ENCODE peak calls at places on chromosome 1, in four cellular contexts. One of them, this sample, is unnamed.

GRCh38 chr1:166980818-166981217 is 5.5 kb upstream of the ILDR2 start:
- DNase-seq in uterus: no peak
- DNase-seq in GM12891: no peak
- DNase-seq in transverse colon: no peak
- DNase-seq in this sample: no peak

GRCh38 chr1:160429125-160429551 is 28.8 kb downstream of the VANGL2 start:
- DNase-seq in uterus: no peak
- DNase-seq in GM12891: no peak
- DNase-seq in transverse colon: peak
- DNase-seq in this sample: no peak

GRCh38 chr1:58440696-58441095 is 105.8 kb downstream of the OMA1 start:
- DNase-seq in uterus: no peak
- DNase-seq in GM12891: no peak
- DNase-seq in transverse colon: no peak
- DNase-seq in this sample: no peak

GRCh38 chr1:10680487-10680886 is 116.0 kb downstream of the CASZ1 start:
- DNase-seq in uterus: peak
- DNase-seq in GM12891: no peak
- DNase-seq in transverse colon: peak
- DNase-seq in this sample: no peak

GRCh38 chr1:229370601-229371021 is 27.8 kb upstream of the CCSAP start:
- DNase-seq in uterus: no peak
- DNase-seq in GM12891: no peak
- DNase-seq in transverse colon: no peak
- DNase-seq in this sample: no peak

GRCh38 chr1:204434116-204434755 is 22.6 kb upstream of the PPP1R15B start:
- DNase-seq in uterus: no peak
- DNase-seq in GM12891: no peak
- DNase-seq in transverse colon: no peak
- DNase-seq in this sample: peak

GRCh38 chr1:168220470-168220871 is 5.3 kb upstream of the SFT2D2 start:
- DNase-seq in uterus: no peak
- DNase-seq in GM12891: no peak
- DNase-seq in transverse colon: no peak
- DNase-seq in this sample: peak

GRCh38 chr1:12745992-12746323 is at the start of gene CFAP107:
- DNase-seq in uterus: no peak
- DNase-seq in GM12891: no peak
- DNase-seq in transverse colon: no peak
- DNase-seq in this sample: peak

GRCh38 chr1:161046574-161047167 is 894 bp upstream of the USF1 start:
- DNase-seq in uterus: no peak
- DNase-seq in GM12891: no peak
- DNase-seq in transverse colon: no peak
- DNase-seq in this sample: no peak

GRCh38 chr1:206608108-206608698 is 4.1 kb downstream of the EIF2D start:
- DNase-seq in uterus: no peak
- DNase-seq in GM12891: no peak
- DNase-seq in transverse colon: peak
- DNase-seq in this sample: peak

GRCh38 chr1:228141082-228141870 is 1.2 kb downstream of the GUK1 start:
- DNase-seq in uterus: peak
- DNase-seq in GM12891: peak
- DNase-seq in transverse colon: peak
- DNase-seq in this sample: no peak

GRCh38 chr1:227308367-227309336 is 9.6 kb downstream of the CDC42BPA start:
- DNase-seq in uterus: no peak
- DNase-seq in GM12891: no peak
- DNase-seq in transverse colon: no peak
- DNase-seq in this sample: no peak

GRCh38 chr1:233935277-233935868 is 30.9 kb downstream of the SLC35F3 start:
- DNase-seq in uterus: no peak
- DNase-seq in GM12891: no peak
- DNase-seq in transverse colon: no peak
- DNase-seq in this sample: no peak

GRCh38 chr1:55702064-55702463 is 486.9 kb upstream of the USP24 start:
- DNase-seq in uterus: no peak
- DNase-seq in GM12891: peak
- DNase-seq in transverse colon: no peak
- DNase-seq in this sample: peak

GRCh38 chr1:17248781-17249180 is at the start of gene PADI3:
- DNase-seq in uterus: no peak
- DNase-seq in GM12891: no peak
- DNase-seq in transverse colon: no peak
- DNase-seq in this sample: no peak

GRCh38 chr1:22689505-22689904 is 21.1 kb upstream of the EPHB2 start:
- DNase-seq in uterus: peak
- DNase-seq in GM12891: no peak
- DNase-seq in transverse colon: no peak
- DNase-seq in this sample: no peak

GRCh38 chr1:183580281-183580682 is 10.0 kb downstream of the NCF2 start:
- DNase-seq in uterus: peak
- DNase-seq in GM12891: peak
- DNase-seq in transverse colon: peak
- DNase-seq in this sample: peak

GRCh38 chr1:214791961-214792360 is 189.0 kb downstream of the CENPF start:
- DNase-seq in uterus: no peak
- DNase-seq in GM12891: no peak
- DNase-seq in transverse colon: no peak
- DNase-seq in this sample: no peak

GRCh38 chr1:89047734-89048133 is 17.3 kb downstream of the GBP1 start:
- DNase-seq in uterus: no peak
- DNase-seq in GM12891: no peak
- DNase-seq in transverse colon: no peak
- DNase-seq in this sample: no peak

DNA sequence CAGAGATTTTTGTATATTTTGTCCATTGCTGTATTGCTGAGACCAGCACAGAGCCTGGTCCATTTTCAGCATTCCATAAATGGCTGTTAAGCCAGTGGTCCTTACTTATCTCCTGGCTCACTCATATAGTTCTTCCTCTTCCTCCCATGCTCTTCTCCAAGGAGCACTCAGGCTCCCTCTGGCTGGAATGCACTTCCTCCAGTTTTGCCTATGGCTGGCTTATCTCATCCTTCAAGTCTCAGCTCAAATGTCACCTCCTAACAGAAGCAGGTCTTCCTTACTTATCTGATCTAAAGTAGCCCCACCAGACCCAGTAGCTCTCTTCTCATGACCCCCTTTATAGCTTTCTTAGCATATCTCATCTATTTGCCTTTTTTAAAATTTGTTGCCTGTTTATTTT is 146.9 kb downstream of the SLC30A10 start:
- DNase-seq in uterus: no peak
- DNase-seq in GM12891: no peak
- DNase-seq in transverse colon: no peak
- DNase-seq in this sample: no peak
- TF ChIP-seq POLR2A in uterus: no peak
- TF ChIP-seq POLR2A in GM12891: no peak
- TF ChIP-seq POLR2A in transverse colon: no peak
- TF ChIP-seq POLR2A in this sample: no peak

GRCh38 chr1:109454497-109455133 is 11.7 kb upstream of the SYPL2 start:
- DNase-seq in uterus: no peak
- DNase-seq in GM12891: no peak
- DNase-seq in transverse colon: no peak
- DNase-seq in this sample: no peak

DNA sequence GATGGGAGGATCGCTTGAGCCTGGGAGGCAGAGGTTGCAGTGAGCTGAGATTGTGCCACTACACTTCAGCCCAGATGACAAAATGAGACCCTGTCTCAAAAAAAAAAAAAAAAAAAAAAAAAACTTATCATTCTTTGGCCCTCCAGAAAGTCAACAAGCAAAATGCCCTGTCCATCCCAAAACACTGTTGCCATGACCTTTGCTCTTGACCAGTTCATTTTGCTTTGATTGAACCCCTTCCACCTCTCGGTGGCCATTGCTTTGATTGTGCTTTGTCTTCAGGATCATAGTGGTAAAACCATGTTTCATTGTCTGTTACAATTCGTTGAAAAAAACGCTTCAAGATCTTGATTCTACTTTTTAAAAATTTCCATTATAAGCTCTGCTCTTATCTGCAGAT is 8.5 kb upstream of the SYPL2 start:
- DNase-seq in uterus: no peak
- DNase-seq in GM12891: no peak
- DNase-seq in transverse colon: no peak
- DNase-seq in this sample: no peak
- TF ChIP-seq POLR2A in uterus: no peak
- TF ChIP-seq POLR2A in GM12891: no peak
- TF ChIP-seq POLR2A in transverse colon: no peak
- TF ChIP-seq POLR2A in this sample: no peak

GRCh38 chr1:119141020-119141424 is 569 bp upstream of the WARS2 start:
- DNase-seq in uterus: peak
- DNase-seq in GM12891: no peak
- DNase-seq in transverse colon: peak
- DNase-seq in this sample: peak

GRCh38 chr1:119139393-119139792 is 1.1 kb downstream of the WARS2 start:
- DNase-seq in uterus: no peak
- DNase-seq in GM12891: no peak
- DNase-seq in transverse colon: no peak
- DNase-seq in this sample: peak

GRCh38 chr1:119139857-119140176 is 636 bp downstream of the WARS2 start:
- DNase-seq in uterus: no peak
- DNase-seq in GM12891: no peak
- DNase-seq in transverse colon: no peak
- DNase-seq in this sample: no peak

GRCh38 chr1:119141660-119142059 is 1.2 kb upstream of the WARS2 start:
- DNase-seq in uterus: no peak
- DNase-seq in GM12891: no peak
- DNase-seq in transverse colon: no peak
- DNase-seq in this sample: no peak

DNA sequence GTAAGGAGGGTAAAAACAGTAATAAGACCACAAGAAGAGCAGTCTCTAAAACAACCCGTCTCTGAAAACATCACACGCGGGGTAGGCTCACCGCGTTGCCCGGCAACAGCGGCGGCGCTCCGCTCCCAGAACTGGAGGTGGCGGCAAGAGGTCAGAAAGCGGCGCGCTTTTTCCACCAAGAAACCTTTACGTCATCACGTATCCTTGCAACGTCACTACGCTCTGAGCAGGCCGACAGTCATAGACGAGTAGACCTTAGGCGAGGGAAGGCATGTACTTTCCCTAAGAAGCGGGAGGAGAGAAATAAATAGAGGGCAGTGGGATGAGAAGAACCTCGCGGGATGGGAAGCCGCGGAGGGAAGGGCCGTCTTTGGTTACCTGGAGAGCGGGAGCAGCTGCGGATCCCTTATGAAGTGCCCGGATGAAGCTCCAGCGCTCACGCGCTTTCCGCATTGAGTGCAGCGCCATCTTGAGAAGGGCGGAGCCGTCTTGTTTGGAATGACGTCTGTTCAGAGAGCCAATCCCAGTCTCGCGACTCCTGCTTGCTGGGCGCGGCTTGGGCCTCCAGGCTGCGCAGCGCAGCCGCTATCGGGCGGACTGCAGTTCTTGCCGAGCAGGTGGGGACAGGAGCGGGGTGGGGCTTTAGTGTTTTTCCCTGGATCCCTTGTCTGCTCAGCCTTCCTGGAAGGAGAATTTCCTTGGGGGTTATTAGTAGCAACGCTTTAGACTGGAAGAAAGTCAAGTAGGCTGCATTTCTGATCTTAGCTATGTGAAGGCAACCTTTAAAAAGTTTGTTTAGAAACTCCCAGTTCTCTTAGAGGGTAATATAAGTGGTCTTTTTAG is at the start of gene WARS2:
- DNase-seq in uterus: peak
- DNase-seq in GM12891: peak
- DNase-seq in transverse colon: peak
- DNase-seq in this sample: peak
- TF ChIP-seq POLR2A in uterus: peak
- TF ChIP-seq POLR2A in GM12891: peak
- TF ChIP-seq POLR2A in transverse colon: peak
- TF ChIP-seq POLR2A in this sample: peak

DNA sequence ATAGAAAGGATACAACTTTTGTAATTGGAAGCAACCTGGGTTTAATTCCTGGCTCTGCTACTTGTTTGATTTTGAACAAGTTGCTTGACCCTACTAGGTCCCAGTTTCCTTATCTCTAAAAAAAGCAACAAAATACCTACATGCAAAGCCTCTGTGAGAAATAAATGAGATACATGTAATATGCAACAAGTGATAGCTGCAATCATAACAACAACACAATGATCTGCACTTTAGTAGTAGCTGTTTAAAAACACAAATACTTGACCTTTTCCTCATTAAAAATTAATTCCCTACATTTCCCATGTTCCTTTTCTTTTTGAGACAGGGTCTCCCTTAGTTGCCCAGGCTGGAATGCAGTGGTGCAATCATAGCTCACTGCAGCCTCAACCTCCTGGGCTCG is 40.0 kb downstream of the FRRS1 start:
- DNase-seq in uterus: no peak
- DNase-seq in GM12891: no peak
- DNase-seq in transverse colon: no peak
- DNase-seq in this sample: no peak
- TF ChIP-seq POLR2A in uterus: no peak
- TF ChIP-seq POLR2A in GM12891: no peak
- TF ChIP-seq POLR2A in transverse colon: no peak
- TF ChIP-seq POLR2A in this sample: no peak

GRCh38 chr1:67832737-67833594 is at the start of gene GNG12:
- DNase-seq in uterus: peak
- DNase-seq in GM12891: peak
- DNase-seq in transverse colon: peak
- DNase-seq in this sample: no peak
- TF ChIP-seq POLR2A in uterus: peak
- TF ChIP-seq POLR2A in GM12891: no peak
- TF ChIP-seq POLR2A in transverse colon: peak
- TF ChIP-seq POLR2A in this sample: no peak

This sample was measured in erythroblast.